ENCODE peak calls at places on chromosome 16, in eight cellular contexts. One of them, this sample, is unnamed. For H3K4me1, the result is how much of the 10 kb centered on the place peaks cover.

GRCh38 chr16:57390635-57391307 is 13.8 kb upstream of the CCL17 start:
- DNase-seq in mucosa of descending colon: no peak
- DNase-seq in astrocyte: no peak
- DNase-seq in transverse colon: no peak
- DNase-seq in spleen: peak
- DNase-seq in hepatocyte: no peak
- DNase-seq in cardiac muscle cell: peak
- DNase-seq in heart right ventricle: no peak
- DNase-seq in this sample: no peak

GRCh38 chr16:67063008-67063407 is 34.1 kb downstream of the CBFB start:
- DNase-seq in mucosa of descending colon: no peak
- DNase-seq in astrocyte: no peak
- DNase-seq in transverse colon: no peak
- DNase-seq in spleen: no peak
- DNase-seq in hepatocyte: no peak
- DNase-seq in cardiac muscle cell: no peak
- DNase-seq in heart right ventricle: no peak
- DNase-seq in this sample: no peak

GRCh38 chr16:57106767-57107166 is 14.4 kb downstream of the CPNE2 start:
- DNase-seq in mucosa of descending colon: no peak
- DNase-seq in astrocyte: no peak
- DNase-seq in transverse colon: no peak
- DNase-seq in spleen: no peak
- DNase-seq in hepatocyte: no peak
- DNase-seq in cardiac muscle cell: no peak
- DNase-seq in heart right ventricle: peak
- DNase-seq in this sample: no peak

GRCh38 chr16:569445-570254 is at the start of gene PIGQ:
- DNase-seq in mucosa of descending colon: peak
- DNase-seq in astrocyte: peak
- DNase-seq in transverse colon: peak
- DNase-seq in spleen: peak
- DNase-seq in hepatocyte: peak
- DNase-seq in cardiac muscle cell: peak
- DNase-seq in heart right ventricle: peak
- DNase-seq in this sample: peak

GRCh38 chr16:77387810-77388209 is 47.0 kb downstream of the ADAMTS18 start:
- DNase-seq in mucosa of descending colon: no peak
- DNase-seq in astrocyte: no peak
- DNase-seq in transverse colon: no peak
- DNase-seq in spleen: no peak
- DNase-seq in hepatocyte: peak
- DNase-seq in cardiac muscle cell: no peak
- DNase-seq in heart right ventricle: no peak
- DNase-seq in this sample: no peak

GRCh38 chr16:68707341-68708152 is 29.5 kb upstream of the CDH1 start:
- DNase-seq in mucosa of descending colon: peak
- DNase-seq in astrocyte: peak
- DNase-seq in transverse colon: peak
- DNase-seq in spleen: no peak
- DNase-seq in hepatocyte: peak
- DNase-seq in cardiac muscle cell: peak
- DNase-seq in heart right ventricle: peak
- DNase-seq in this sample: peak

GRCh38 chr16:87057951-87058560 is 259.1 kb downstream of the C16orf95 start:
- DNase-seq in mucosa of descending colon: no peak
- DNase-seq in astrocyte: no peak
- DNase-seq in transverse colon: no peak
- DNase-seq in spleen: no peak
- DNase-seq in hepatocyte: no peak
- DNase-seq in cardiac muscle cell: no peak
- DNase-seq in heart right ventricle: no peak
- DNase-seq in this sample: no peak

GRCh38 chr16:10045291-10045775 is 136.9 kb downstream of the GRIN2A start:
- DNase-seq in mucosa of descending colon: no peak
- DNase-seq in astrocyte: no peak
- DNase-seq in transverse colon: no peak
- DNase-seq in spleen: no peak
- DNase-seq in hepatocyte: no peak
- DNase-seq in cardiac muscle cell: no peak
- DNase-seq in heart right ventricle: no peak
- DNase-seq in this sample: no peak

GRCh38 chr16:10122546-10122945 is 59.7 kb downstream of the GRIN2A start:
- DNase-seq in mucosa of descending colon: no peak
- DNase-seq in astrocyte: no peak
- DNase-seq in transverse colon: no peak
- DNase-seq in spleen: no peak
- DNase-seq in hepatocyte: peak
- DNase-seq in cardiac muscle cell: no peak
- DNase-seq in heart right ventricle: no peak
- DNase-seq in this sample: no peak

GRCh38 chr16:56800355-56800754 is 64.7 kb upstream of the SLC12A3 start:
- DNase-seq in mucosa of descending colon: no peak
- DNase-seq in astrocyte: no peak
- DNase-seq in transverse colon: no peak
- DNase-seq in spleen: no peak
- DNase-seq in hepatocyte: no peak
- DNase-seq in cardiac muscle cell: peak
- DNase-seq in heart right ventricle: no peak
- DNase-seq in this sample: no peak

GRCh38 chr16:89373355-89374110 is 116.8 kb downstream of the ANKRD11 start:
- DNase-seq in mucosa of descending colon: no peak
- DNase-seq in astrocyte: peak
- DNase-seq in transverse colon: no peak
- DNase-seq in spleen: no peak
- DNase-seq in hepatocyte: peak
- DNase-seq in cardiac muscle cell: peak
- DNase-seq in heart right ventricle: no peak
- DNase-seq in this sample: no peak

GRCh38 chr16:89294486-89294885 is 77.0 kb downstream of the ZNF778 start:
- DNase-seq in mucosa of descending colon: no peak
- DNase-seq in astrocyte: no peak
- DNase-seq in transverse colon: no peak
- DNase-seq in spleen: no peak
- DNase-seq in hepatocyte: no peak
- DNase-seq in cardiac muscle cell: no peak
- DNase-seq in heart right ventricle: no peak
- DNase-seq in this sample: no peak

GRCh38 chr16:27024010-27024409 is 42.7 kb upstream of the C16orf82 start:
- DNase-seq in mucosa of descending colon: no peak
- DNase-seq in astrocyte: no peak
- DNase-seq in transverse colon: no peak
- DNase-seq in spleen: no peak
- DNase-seq in hepatocyte: no peak
- DNase-seq in cardiac muscle cell: no peak
- DNase-seq in heart right ventricle: no peak
- DNase-seq in this sample: no peak

GRCh38 chr16:57530104-57530522 is 6.3 kb downstream of the CCDC102A start:
- DNase-seq in mucosa of descending colon: no peak
- DNase-seq in astrocyte: peak
- DNase-seq in transverse colon: peak
- DNase-seq in spleen: peak
- DNase-seq in hepatocyte: peak
- DNase-seq in cardiac muscle cell: peak
- DNase-seq in heart right ventricle: no peak
- DNase-seq in this sample: peak

GRCh38 chr16:23947838-23948237 is 112.1 kb downstream of the PRKCB start:
- DNase-seq in mucosa of descending colon: no peak
- DNase-seq in astrocyte: no peak
- DNase-seq in transverse colon: no peak
- DNase-seq in spleen: no peak
- DNase-seq in hepatocyte: no peak
- DNase-seq in cardiac muscle cell: no peak
- DNase-seq in heart right ventricle: no peak
- DNase-seq in this sample: no peak

GRCh38 chr16:49482690-49483089 is 109.1 kb downstream of the C16orf78 start:
- DNase-seq in mucosa of descending colon: no peak
- DNase-seq in astrocyte: no peak
- DNase-seq in transverse colon: peak
- DNase-seq in spleen: peak
- DNase-seq in hepatocyte: no peak
- DNase-seq in cardiac muscle cell: no peak
- DNase-seq in heart right ventricle: no peak
- DNase-seq in this sample: peak

GRCh38 chr16:50340578-50340977 is 28.2 kb downstream of the BRD7 start:
- DNase-seq in mucosa of descending colon: no peak
- DNase-seq in astrocyte: peak
- DNase-seq in transverse colon: no peak
- DNase-seq in spleen: no peak
- DNase-seq in hepatocyte: no peak
- DNase-seq in cardiac muscle cell: no peak
- DNase-seq in heart right ventricle: no peak
- DNase-seq in this sample: no peak

GRCh38 chr16:60907645-60908044 is 1128.6 kb downstream of the CDH8 start:
- DNase-seq in mucosa of descending colon: no peak
- DNase-seq in astrocyte: no peak
- DNase-seq in transverse colon: no peak
- DNase-seq in spleen: no peak
- DNase-seq in hepatocyte: no peak
- DNase-seq in cardiac muscle cell: no peak
- DNase-seq in heart right ventricle: no peak
- DNase-seq in this sample: no peak

GRCh38 chr16:84481051-84481735 is 23.3 kb downstream of the MEAK7 start:
- DNase-seq in mucosa of descending colon: no peak
- DNase-seq in astrocyte: no peak
- DNase-seq in transverse colon: no peak
- DNase-seq in spleen: peak
- DNase-seq in hepatocyte: peak
- DNase-seq in cardiac muscle cell: no peak
- DNase-seq in heart right ventricle: no peak
- DNase-seq in this sample: peak

GRCh38 chr16:15587152-15587825 is 55.7 kb downstream of the MARF1 start:
- DNase-seq in mucosa of descending colon: no peak
- DNase-seq in astrocyte: no peak
- DNase-seq in transverse colon: no peak
- DNase-seq in spleen: no peak
- DNase-seq in hepatocyte: no peak
- DNase-seq in cardiac muscle cell: no peak
- DNase-seq in heart right ventricle: no peak
- DNase-seq in this sample: no peak

GRCh38 chr16:66129196-66129595 is 237.3 kb upstream of the CDH5 start:
- DNase-seq in mucosa of descending colon: no peak
- DNase-seq in astrocyte: no peak
- DNase-seq in transverse colon: no peak
- DNase-seq in spleen: no peak
- DNase-seq in hepatocyte: no peak
- DNase-seq in cardiac muscle cell: no peak
- DNase-seq in heart right ventricle: no peak
- DNase-seq in this sample: no peak

GRCh38 chr16:89295071-89295900 is 77.8 kb downstream of the ZNF778 start:
- DNase-seq in mucosa of descending colon: no peak
- DNase-seq in astrocyte: no peak
- DNase-seq in transverse colon: no peak
- DNase-seq in spleen: no peak
- DNase-seq in hepatocyte: no peak
- DNase-seq in cardiac muscle cell: no peak
- DNase-seq in heart right ventricle: no peak
- DNase-seq in this sample: no peak

GRCh38 chr16:57752581-57753447 is 17.2 kb downstream of the KATNB1 start:
- DNase-seq in mucosa of descending colon: peak
- DNase-seq in astrocyte: no peak
- DNase-seq in transverse colon: no peak
- DNase-seq in spleen: no peak
- DNase-seq in hepatocyte: no peak
- DNase-seq in cardiac muscle cell: no peak
- DNase-seq in heart right ventricle: no peak
- DNase-seq in this sample: no peak

GRCh38 chr16:2024026-2024425 is 2.7 kb upstream of the NHERF2 start:
- DNase-seq in mucosa of descending colon: peak
- DNase-seq in astrocyte: no peak
- DNase-seq in transverse colon: no peak
- DNase-seq in spleen: peak
- DNase-seq in hepatocyte: no peak
- DNase-seq in cardiac muscle cell: no peak
- DNase-seq in heart right ventricle: peak
- DNase-seq in this sample: no peak
- H3K4me1 ChIP-seq in mucosa of descending colon: under half
- H3K4me1 ChIP-seq in astrocyte: under half
- H3K4me1 ChIP-seq in transverse colon: under half
- H3K4me1 ChIP-seq in spleen: half or more
- H3K4me1 ChIP-seq in hepatocyte: under half
- H3K4me1 ChIP-seq in cardiac muscle cell: under half
- H3K4me1 ChIP-seq in heart right ventricle: under half
- H3K4me1 ChIP-seq in this sample: half or more

GRCh38 chr16:17450291-17450690 is 20.5 kb downstream of the XYLT1 start:
- DNase-seq in mucosa of descending colon: no peak
- DNase-seq in astrocyte: no peak
- DNase-seq in transverse colon: no peak
- DNase-seq in spleen: no peak
- DNase-seq in hepatocyte: no peak
- DNase-seq in cardiac muscle cell: no peak
- DNase-seq in heart right ventricle: no peak
- DNase-seq in this sample: no peak

GRCh38 chr16:17451835-17452234 is 18.9 kb downstream of the XYLT1 start:
- DNase-seq in mucosa of descending colon: no peak
- DNase-seq in astrocyte: no peak
- DNase-seq in transverse colon: no peak
- DNase-seq in spleen: no peak
- DNase-seq in hepatocyte: no peak
- DNase-seq in cardiac muscle cell: no peak
- DNase-seq in heart right ventricle: no peak
- DNase-seq in this sample: no peak

GRCh38 chr16:17454331-17454730 is 16.4 kb downstream of the XYLT1 start:
- DNase-seq in mucosa of descending colon: no peak
- DNase-seq in astrocyte: no peak
- DNase-seq in transverse colon: no peak
- DNase-seq in spleen: no peak
- DNase-seq in hepatocyte: no peak
- DNase-seq in cardiac muscle cell: no peak
- DNase-seq in heart right ventricle: no peak
- DNase-seq in this sample: no peak

GRCh38 chr16:17452931-17453330 is 17.8 kb downstream of the XYLT1 start:
- DNase-seq in mucosa of descending colon: no peak
- DNase-seq in astrocyte: peak
- DNase-seq in transverse colon: no peak
- DNase-seq in spleen: no peak
- DNase-seq in hepatocyte: no peak
- DNase-seq in cardiac muscle cell: no peak
- DNase-seq in heart right ventricle: no peak
- DNase-seq in this sample: no peak

GRCh38 chr16:17453365-17454122 is 17.2 kb downstream of the XYLT1 start:
- DNase-seq in mucosa of descending colon: no peak
- DNase-seq in astrocyte: no peak
- DNase-seq in transverse colon: no peak
- DNase-seq in spleen: no peak
- DNase-seq in hepatocyte: no peak
- DNase-seq in cardiac muscle cell: no peak
- DNase-seq in heart right ventricle: no peak
- DNase-seq in this sample: no peak
- H3K4me3 ChIP-seq in mucosa of descending colon: no peak
- H3K4me3 ChIP-seq in astrocyte: no peak
- H3K4me3 ChIP-seq in transverse colon: no peak
- H3K4me3 ChIP-seq in spleen: no peak
- H3K4me3 ChIP-seq in hepatocyte: no peak
- H3K4me3 ChIP-seq in cardiac muscle cell: no peak
- H3K4me3 ChIP-seq in heart right ventricle: no peak
- H3K4me3 ChIP-seq in this sample: no peak

GRCh38 chr16:79334127-79334526 is 266.4 kb downstream of the MAF start:
- DNase-seq in mucosa of descending colon: peak
- DNase-seq in astrocyte: no peak
- DNase-seq in transverse colon: peak
- DNase-seq in spleen: no peak
- DNase-seq in hepatocyte: no peak
- DNase-seq in cardiac muscle cell: no peak
- DNase-seq in heart right ventricle: no peak
- DNase-seq in this sample: no peak
- TF ChIP-seq CTCF in mucosa of descending colon: no peak
- TF ChIP-seq CTCF in astrocyte: no peak
- TF ChIP-seq CTCF in transverse colon: no peak
- TF ChIP-seq CTCF in spleen: no peak
- TF ChIP-seq CTCF in hepatocyte: peak
- TF ChIP-seq CTCF in cardiac muscle cell: no peak
- TF ChIP-seq CTCF in heart right ventricle: no peak
- TF ChIP-seq CTCF in this sample: peak

GRCh38 chr16:70592106-70592571 is 54.2 kb upstream of the IL34 start:
- DNase-seq in mucosa of descending colon: no peak
- DNase-seq in astrocyte: no peak
- DNase-seq in transverse colon: no peak
- DNase-seq in spleen: no peak
- DNase-seq in hepatocyte: peak
- DNase-seq in cardiac muscle cell: no peak
- DNase-seq in heart right ventricle: peak
- DNase-seq in this sample: no peak
- H3K4me1 ChIP-seq in mucosa of descending colon: under half
- H3K4me1 ChIP-seq in astrocyte: under half
- H3K4me1 ChIP-seq in transverse colon: under half
- H3K4me1 ChIP-seq in spleen: half or more
- H3K4me1 ChIP-seq in hepatocyte: under half
- H3K4me1 ChIP-seq in cardiac muscle cell: under half
- H3K4me1 ChIP-seq in heart right ventricle: under half
- H3K4me1 ChIP-seq in this sample: under half